ENCODE peak calls at places on chromosomes 11 and 22, in six cellular contexts. One of them, this sample, is unnamed. For H3K27me3, the result is how much of the 10 kb centered on the place peaks cover.

GRCh38 chr11:9150501-9150900 is 59.1 kb upstream of the SCUBE2 start:
- DNase-seq in ovary: no peak
- DNase-seq in MM.1S: no peak
- DNase-seq in IMR-90: peak
- DNase-seq in GM23338: no peak
- DNase-seq in cardiac muscle cell: no peak
- DNase-seq in this sample: no peak

GRCh38 chr11:21132146-21132720 is 462.8 kb downstream of the NELL1 start:
- DNase-seq in ovary: no peak
- DNase-seq in MM.1S: no peak
- DNase-seq in IMR-90: no peak
- DNase-seq in GM23338: no peak
- DNase-seq in cardiac muscle cell: no peak
- DNase-seq in this sample: no peak

GRCh38 chr11:10926801-10927200 is 68.9 kb upstream of the ZBED5 start:
- DNase-seq in ovary: no peak
- DNase-seq in MM.1S: no peak
- DNase-seq in IMR-90: peak
- DNase-seq in GM23338: no peak
- DNase-seq in cardiac muscle cell: no peak
- DNase-seq in this sample: no peak

GRCh38 chr11:94141511-94142307 is 13.1 kb downstream of the PANX1 start:
- DNase-seq in ovary: no peak
- DNase-seq in MM.1S: no peak
- DNase-seq in IMR-90: no peak
- DNase-seq in GM23338: no peak
- DNase-seq in cardiac muscle cell: no peak
- DNase-seq in this sample: no peak

GRCh38 chr11:125494987-125495725 is 909 bp downstream of the FEZ1 start:
- DNase-seq in ovary: peak
- DNase-seq in MM.1S: no peak
- DNase-seq in IMR-90: peak
- DNase-seq in GM23338: peak
- DNase-seq in cardiac muscle cell: peak
- DNase-seq in this sample: peak

GRCh38 chr11:129637983-129638776 is 177.5 kb upstream of the TMEM45B start:
- DNase-seq in ovary: no peak
- DNase-seq in MM.1S: no peak
- DNase-seq in IMR-90: no peak
- DNase-seq in GM23338: no peak
- DNase-seq in cardiac muscle cell: no peak
- DNase-seq in this sample: no peak

GRCh38 chr11:25596701-25597100 is 735.2 kb upstream of the ANO3 start:
- DNase-seq in ovary: no peak
- DNase-seq in MM.1S: no peak
- DNase-seq in IMR-90: no peak
- DNase-seq in GM23338: no peak
- DNase-seq in cardiac muscle cell: no peak
- DNase-seq in this sample: no peak

GRCh38 chr11:10592331-10592730 is 23.9 kb upstream of the LYVE1 start:
- DNase-seq in ovary: no peak
- DNase-seq in MM.1S: no peak
- DNase-seq in IMR-90: peak
- DNase-seq in GM23338: no peak
- DNase-seq in cardiac muscle cell: no peak
- DNase-seq in this sample: peak

GRCh38 chr22:36406721-36407120 is 19.0 kb upstream of the MYH9 start:
- DNase-seq in ovary: no peak
- DNase-seq in MM.1S: no peak
- DNase-seq in IMR-90: no peak
- DNase-seq in GM23338: no peak
- DNase-seq in cardiac muscle cell: no peak
- DNase-seq in this sample: no peak

GRCh38 chr22:45055936-45056335 is 46.1 kb upstream of the PHF21B start:
- DNase-seq in ovary: no peak
- DNase-seq in MM.1S: no peak
- DNase-seq in IMR-90: no peak
- DNase-seq in GM23338: no peak
- DNase-seq in cardiac muscle cell: no peak
- DNase-seq in this sample: no peak

GRCh38 chr11:104918113-104918824 is 20.0 kb upstream of the CASP12 start:
- DNase-seq in ovary: no peak
- DNase-seq in MM.1S: peak
- DNase-seq in IMR-90: peak
- DNase-seq in GM23338: no peak
- DNase-seq in cardiac muscle cell: no peak
- DNase-seq in this sample: no peak

GRCh38 chr11:122165972-122166371 is 50.0 kb upstream of the BLID start:
- DNase-seq in ovary: no peak
- DNase-seq in MM.1S: peak
- DNase-seq in IMR-90: no peak
- DNase-seq in GM23338: no peak
- DNase-seq in cardiac muscle cell: no peak
- DNase-seq in this sample: no peak
- H3K4me3 ChIP-seq in ovary: no peak
- H3K4me3 ChIP-seq in MM.1S: no peak
- H3K4me3 ChIP-seq in IMR-90: no peak
- H3K4me3 ChIP-seq in GM23338: no peak
- H3K4me3 ChIP-seq in cardiac muscle cell: no peak
- H3K4me3 ChIP-seq in this sample: no peak

DNA sequence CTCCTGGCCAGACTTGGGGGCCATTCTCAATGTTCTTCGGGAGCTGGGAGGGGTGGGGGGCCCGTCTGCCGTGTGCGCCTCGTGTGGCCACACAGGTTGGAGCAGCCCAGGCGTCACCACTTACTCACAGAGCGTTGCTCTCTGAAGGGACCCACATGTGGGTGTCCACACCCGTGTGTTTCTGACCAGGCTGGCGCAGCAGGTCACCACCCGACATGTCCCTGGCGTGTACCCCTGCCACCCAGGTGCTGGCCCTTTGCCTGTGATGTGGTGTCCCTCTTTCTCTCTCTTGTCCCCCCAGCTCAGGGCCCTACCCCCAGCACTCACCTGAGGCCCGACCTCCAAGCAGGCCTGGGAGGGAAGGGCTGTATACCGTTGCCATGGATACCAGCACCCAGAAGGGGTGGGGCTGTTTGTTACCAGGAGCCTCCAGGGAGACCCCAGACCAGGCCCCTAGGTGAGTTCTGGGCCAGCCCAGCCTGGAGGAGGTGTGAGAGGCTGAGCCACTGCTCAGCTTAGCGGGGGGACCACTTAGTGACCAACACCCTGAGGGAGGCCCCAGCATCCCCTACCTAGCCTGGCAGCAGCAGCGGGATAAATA is 1.4 kb downstream of the LMNTD2 start:
- DNase-seq in ovary: no peak
- DNase-seq in MM.1S: peak
- DNase-seq in IMR-90: no peak
- DNase-seq in GM23338: peak
- DNase-seq in cardiac muscle cell: no peak
- DNase-seq in this sample: peak
- H3K27me3 ChIP-seq in ovary: under half
- H3K27me3 ChIP-seq in MM.1S: under half
- H3K27me3 ChIP-seq in IMR-90: under half
- H3K27me3 ChIP-seq in GM23338: under half
- H3K27me3 ChIP-seq in cardiac muscle cell: under half
- H3K27me3 ChIP-seq in this sample: under half

GRCh38 chr11:119336744-119337469 is 2.6 kb downstream of the RNF26 start:
- DNase-seq in ovary: no peak
- DNase-seq in MM.1S: no peak
- DNase-seq in IMR-90: no peak
- DNase-seq in GM23338: no peak
- DNase-seq in cardiac muscle cell: no peak
- DNase-seq in this sample: no peak

GRCh38 chr11:119339581-119340334 is 925 bp downstream of the C1QTNF5 start:
- DNase-seq in ovary: peak
- DNase-seq in MM.1S: no peak
- DNase-seq in IMR-90: no peak
- DNase-seq in GM23338: peak
- DNase-seq in cardiac muscle cell: peak
- DNase-seq in this sample: no peak

GRCh38 chr11:119337581-119338317 is 2.9 kb downstream of the C1QTNF5 start:
- DNase-seq in ovary: no peak
- DNase-seq in MM.1S: no peak
- DNase-seq in IMR-90: peak
- DNase-seq in GM23338: peak
- DNase-seq in cardiac muscle cell: peak
- DNase-seq in this sample: no peak

GRCh38 chr11:119338946-119339580 is 1.6 kb downstream of the C1QTNF5 start:
- DNase-seq in ovary: no peak
- DNase-seq in MM.1S: no peak
- DNase-seq in IMR-90: no peak
- DNase-seq in GM23338: peak
- DNase-seq in cardiac muscle cell: no peak
- DNase-seq in this sample: no peak

DNA sequence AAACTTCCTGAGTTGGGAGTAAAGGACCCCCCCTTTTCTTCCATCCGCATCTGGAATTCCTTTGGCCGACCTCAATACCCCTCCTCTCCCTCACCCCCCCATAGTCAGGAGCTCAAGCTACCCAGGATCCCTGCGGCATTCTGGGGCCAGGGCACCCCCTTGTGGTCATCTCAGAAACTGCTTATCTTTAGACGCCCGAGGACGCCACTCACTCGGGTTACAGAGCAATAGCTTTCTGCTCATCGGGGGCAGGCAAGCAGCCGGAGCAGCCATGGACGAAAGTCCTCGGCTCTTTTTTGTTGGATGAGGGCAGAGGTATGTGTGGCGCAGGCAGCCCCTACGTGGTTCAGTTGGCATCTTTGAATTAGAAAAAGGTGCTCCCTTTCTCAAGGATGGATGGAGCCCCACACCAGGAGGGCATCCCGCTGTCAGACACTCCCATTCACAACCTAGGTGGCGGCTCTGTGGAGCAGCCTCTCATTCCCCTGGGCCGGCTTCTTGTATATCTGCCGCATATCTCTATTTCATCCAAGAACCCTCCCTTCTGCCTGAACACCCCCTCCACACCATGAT is 2.3 kb downstream of the C1QTNF5 start:
- DNase-seq in ovary: peak
- DNase-seq in MM.1S: peak
- DNase-seq in IMR-90: no peak
- DNase-seq in GM23338: peak
- DNase-seq in cardiac muscle cell: peak
- DNase-seq in this sample: peak
- H3K4me3 ChIP-seq in ovary: no peak
- H3K4me3 ChIP-seq in MM.1S: no peak
- H3K4me3 ChIP-seq in IMR-90: peak
- H3K4me3 ChIP-seq in GM23338: peak
- H3K4me3 ChIP-seq in cardiac muscle cell: no peak
- H3K4me3 ChIP-seq in this sample: no peak

DNA sequence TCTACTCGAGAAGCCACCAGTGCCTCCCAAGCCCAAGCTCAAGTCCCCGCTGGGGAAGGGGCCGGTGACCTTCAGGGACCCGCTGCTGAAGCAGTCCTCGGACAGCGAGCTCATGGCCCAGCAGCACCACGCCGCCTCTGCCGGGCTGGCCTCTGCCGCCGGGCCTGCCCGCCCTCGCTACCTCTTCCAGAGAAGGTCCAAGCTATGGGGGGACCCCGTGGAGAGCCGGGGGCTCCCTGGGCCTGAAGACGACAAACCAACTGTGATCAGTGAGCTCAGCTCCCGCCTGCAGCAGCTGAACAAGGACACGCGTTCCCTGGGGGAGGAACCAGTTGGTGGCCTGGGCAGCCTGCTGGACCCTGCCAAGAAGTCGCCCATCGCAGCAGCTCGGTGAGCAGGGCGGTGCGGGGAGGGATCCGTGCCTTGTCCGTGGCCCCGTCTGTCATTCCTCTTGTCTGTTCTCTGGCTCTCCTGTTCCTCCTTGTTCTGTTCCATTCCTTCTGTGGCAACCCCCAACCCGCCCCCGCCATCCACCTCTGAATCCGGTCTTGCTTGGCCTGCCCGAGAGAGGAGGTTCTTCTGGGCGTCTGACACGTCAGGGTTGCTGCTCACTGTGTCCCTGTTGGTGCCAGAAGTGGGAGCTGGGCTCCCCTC is 15.8 kb upstream of the ACR start:
- DNase-seq in ovary: no peak
- DNase-seq in MM.1S: no peak
- DNase-seq in IMR-90: no peak
- DNase-seq in GM23338: no peak
- DNase-seq in cardiac muscle cell: no peak
- DNase-seq in this sample: no peak
- H3K27me3 ChIP-seq in ovary: under half
- H3K27me3 ChIP-seq in MM.1S: under half
- H3K27me3 ChIP-seq in IMR-90: under half
- H3K27me3 ChIP-seq in GM23338: half or more
- H3K27me3 ChIP-seq in cardiac muscle cell: half or more
- H3K27me3 ChIP-seq in this sample: under half

GRCh38 chr11:73965076-73965763 is 14.4 kb downstream of the DNAJB13 start:
- DNase-seq in ovary: no peak
- DNase-seq in MM.1S: no peak
- DNase-seq in IMR-90: no peak
- DNase-seq in GM23338: peak
- DNase-seq in cardiac muscle cell: no peak
- DNase-seq in this sample: peak
- H3K4me3 ChIP-seq in ovary: no peak
- H3K4me3 ChIP-seq in MM.1S: no peak
- H3K4me3 ChIP-seq in IMR-90: no peak
- H3K4me3 ChIP-seq in GM23338: peak
- H3K4me3 ChIP-seq in cardiac muscle cell: no peak
- H3K4me3 ChIP-seq in this sample: no peak

GRCh38 chr11:117587416-117587815 is 209.6 kb downstream of the DSCAML1 start:
- DNase-seq in ovary: no peak
- DNase-seq in MM.1S: no peak
- DNase-seq in IMR-90: no peak
- DNase-seq in GM23338: no peak
- DNase-seq in cardiac muscle cell: no peak
- DNase-seq in this sample: no peak
- H3K27me3 ChIP-seq in ovary: under half
- H3K27me3 ChIP-seq in MM.1S: half or more
- H3K27me3 ChIP-seq in IMR-90: under half
- H3K27me3 ChIP-seq in GM23338: under half
- H3K27me3 ChIP-seq in cardiac muscle cell: half or more
- H3K27me3 ChIP-seq in this sample: under half

This sample was measured in Caco-2.